ENCODE peak calls at places on chromosome 6, in nine cellular contexts. One of them, this sample, is unnamed.

GRCh38 chr6:169966312-169967181 is 215.1 kb downstream of the ERMARD start:
- DNase-seq in tibial nerve: no peak
- DNase-seq in IMR-90: no peak
- DNase-seq in effector memory CD4-positive, alpha-beta T cell: no peak
- DNase-seq in heart right ventricle: no peak
- DNase-seq in SJSA1: no peak
- DNase-seq in cardiac muscle cell: no peak
- DNase-seq in tibial artery: no peak
- DNase-seq in PC-3: no peak
- DNase-seq in this sample: no peak

GRCh38 chr6:147772724-147773123 is 264.2 kb downstream of the SAMD5 start:
- DNase-seq in tibial nerve: no peak
- DNase-seq in IMR-90: no peak
- DNase-seq in effector memory CD4-positive, alpha-beta T cell: no peak
- DNase-seq in heart right ventricle: no peak
- DNase-seq in SJSA1: no peak
- DNase-seq in cardiac muscle cell: no peak
- DNase-seq in tibial artery: no peak
- DNase-seq in PC-3: no peak
- DNase-seq in this sample: no peak

GRCh38 chr6:159758031-159759001 is 3.5 kb upstream of the ACAT2 start:
- DNase-seq in tibial nerve: no peak
- DNase-seq in IMR-90: peak; percentile 81
- DNase-seq in effector memory CD4-positive, alpha-beta T cell: no peak
- DNase-seq in heart right ventricle: no peak
- DNase-seq in SJSA1: peak; percentile 45
- DNase-seq in cardiac muscle cell: peak; percentile 44
- DNase-seq in tibial artery: no peak
- DNase-seq in PC-3: peak; percentile 54
- DNase-seq in this sample: peak; percentile 26

GRCh38 chr6:15752820-15753219 is 90.0 kb upstream of the DTNBP1 start:
- DNase-seq in tibial nerve: no peak
- DNase-seq in IMR-90: no peak
- DNase-seq in effector memory CD4-positive, alpha-beta T cell: no peak
- DNase-seq in heart right ventricle: no peak
- DNase-seq in SJSA1: no peak
- DNase-seq in cardiac muscle cell: peak; percentile 37
- DNase-seq in tibial artery: no peak
- DNase-seq in PC-3: no peak
- DNase-seq in this sample: no peak

GRCh38 chr6:2990179-2990931 is 9.3 kb upstream of the NQO2 start:
- DNase-seq in tibial nerve: no peak
- DNase-seq in IMR-90: no peak
- DNase-seq in effector memory CD4-positive, alpha-beta T cell: no peak
- DNase-seq in heart right ventricle: no peak
- DNase-seq in SJSA1: peak; percentile 53
- DNase-seq in cardiac muscle cell: peak; percentile 48
- DNase-seq in tibial artery: no peak
- DNase-seq in PC-3: peak; percentile 37
- DNase-seq in this sample: no peak

GRCh38 chr6:154604120-154604519 is 93.6 kb upstream of the CNKSR3 start:
- DNase-seq in tibial nerve: no peak
- DNase-seq in IMR-90: no peak
- DNase-seq in effector memory CD4-positive, alpha-beta T cell: no peak
- DNase-seq in heart right ventricle: no peak
- DNase-seq in SJSA1: no peak
- DNase-seq in cardiac muscle cell: no peak
- DNase-seq in tibial artery: no peak
- DNase-seq in PC-3: no peak
- DNase-seq in this sample: no peak

GRCh38 chr6:7050911-7051779 is 56.6 kb upstream of the RREB1 start:
- DNase-seq in tibial nerve: no peak
- DNase-seq in IMR-90: peak; percentile 82
- DNase-seq in effector memory CD4-positive, alpha-beta T cell: peak; percentile 5
- DNase-seq in heart right ventricle: peak; percentile 62
- DNase-seq in SJSA1: no peak
- DNase-seq in cardiac muscle cell: peak; percentile 75
- DNase-seq in tibial artery: peak; percentile 54
- DNase-seq in PC-3: peak; percentile 96
- DNase-seq in this sample: no peak

GRCh38 chr6:130282234-130282995 is 59.7 kb upstream of the SAMD3 start:
- DNase-seq in tibial nerve: no peak
- DNase-seq in IMR-90: peak; percentile 45
- DNase-seq in effector memory CD4-positive, alpha-beta T cell: peak; percentile 12
- DNase-seq in heart right ventricle: no peak
- DNase-seq in SJSA1: no peak
- DNase-seq in cardiac muscle cell: peak; percentile 44
- DNase-seq in tibial artery: no peak
- DNase-seq in PC-3: peak; percentile 41
- DNase-seq in this sample: peak; percentile 52

GRCh38 chr6:44422534-44422933 is 35.0 kb downstream of the CDC5L start:
- DNase-seq in tibial nerve: no peak
- DNase-seq in IMR-90: no peak
- DNase-seq in effector memory CD4-positive, alpha-beta T cell: no peak
- DNase-seq in heart right ventricle: no peak
- DNase-seq in SJSA1: no peak
- DNase-seq in cardiac muscle cell: no peak
- DNase-seq in tibial artery: no peak
- DNase-seq in PC-3: no peak
- DNase-seq in this sample: no peak

GRCh38 chr6:137705166-137706064 is 161.6 kb upstream of the TNFAIP3 start:
- DNase-seq in tibial nerve: peak; percentile 62
- DNase-seq in IMR-90: peak; percentile 63
- DNase-seq in effector memory CD4-positive, alpha-beta T cell: peak; percentile 60
- DNase-seq in heart right ventricle: peak; percentile 59
- DNase-seq in SJSA1: peak; percentile 60
- DNase-seq in cardiac muscle cell: peak; percentile 78
- DNase-seq in tibial artery: peak; percentile 54
- DNase-seq in PC-3: peak; percentile 72
- DNase-seq in this sample: peak; percentile 85

GRCh38 chr6:121520337-121521163 is 85.1 kb downstream of the GJA1 start:
- DNase-seq in tibial nerve: no peak
- DNase-seq in IMR-90: peak; percentile 89
- DNase-seq in effector memory CD4-positive, alpha-beta T cell: no peak
- DNase-seq in heart right ventricle: no peak
- DNase-seq in SJSA1: peak; percentile 99
- DNase-seq in cardiac muscle cell: peak; percentile 47
- DNase-seq in tibial artery: no peak
- DNase-seq in PC-3: peak; percentile 11
- DNase-seq in this sample: no peak

GRCh38 chr6:160394654-160395035 is 46.5 kb downstream of the SLC22A3 start:
- DNase-seq in tibial nerve: no peak
- DNase-seq in IMR-90: no peak
- DNase-seq in effector memory CD4-positive, alpha-beta T cell: no peak
- DNase-seq in heart right ventricle: no peak
- DNase-seq in SJSA1: no peak
- DNase-seq in cardiac muscle cell: no peak
- DNase-seq in tibial artery: no peak
- DNase-seq in PC-3: no peak
- DNase-seq in this sample: no peak

GRCh38 chr6:108665495-108666196 is 104.9 kb downstream of the FOXO3 start:
- DNase-seq in tibial nerve: no peak
- DNase-seq in IMR-90: no peak
- DNase-seq in effector memory CD4-positive, alpha-beta T cell: no peak
- DNase-seq in heart right ventricle: no peak
- DNase-seq in SJSA1: no peak
- DNase-seq in cardiac muscle cell: no peak
- DNase-seq in tibial artery: no peak
- DNase-seq in PC-3: peak; percentile 18
- DNase-seq in this sample: no peak

GRCh38 chr6:121971886-121972285 is 427.6 kb upstream of the HSF2 start:
- DNase-seq in tibial nerve: no peak
- DNase-seq in IMR-90: peak; percentile 46
- DNase-seq in effector memory CD4-positive, alpha-beta T cell: no peak
- DNase-seq in heart right ventricle: no peak
- DNase-seq in SJSA1: peak; percentile 49
- DNase-seq in cardiac muscle cell: peak; percentile 31
- DNase-seq in tibial artery: no peak
- DNase-seq in PC-3: no peak
- DNase-seq in this sample: no peak

GRCh38 chr6:151633517-151634335 is 139.9 kb downstream of the CCDC170 start:
- DNase-seq in tibial nerve: no peak
- DNase-seq in IMR-90: no peak
- DNase-seq in effector memory CD4-positive, alpha-beta T cell: no peak
- DNase-seq in heart right ventricle: no peak
- DNase-seq in SJSA1: no peak
- DNase-seq in cardiac muscle cell: no peak
- DNase-seq in tibial artery: no peak
- DNase-seq in PC-3: no peak
- DNase-seq in this sample: no peak
- H3K9me3 ChIP-seq in tibial nerve: no peaks in the 10 kb centered on the region
- H3K9me3 ChIP-seq in IMR-90: peaks cover 2% of the 10 kb centered on the region
- H3K9me3 ChIP-seq in effector memory CD4-positive, alpha-beta T cell: no peaks in the 10 kb centered on the region
- H3K9me3 ChIP-seq in heart right ventricle: no peaks in the 10 kb centered on the region
- H3K9me3 ChIP-seq in SJSA1: no peaks in the 10 kb centered on the region
- H3K9me3 ChIP-seq in cardiac muscle cell: no peaks in the 10 kb centered on the region
- H3K9me3 ChIP-seq in tibial artery: no peaks in the 10 kb centered on the region
- H3K9me3 ChIP-seq in PC-3: no peaks in the 10 kb centered on the region
- H3K9me3 ChIP-seq in this sample: peaks cover 4% of the 10 kb centered on the region

DNA sequence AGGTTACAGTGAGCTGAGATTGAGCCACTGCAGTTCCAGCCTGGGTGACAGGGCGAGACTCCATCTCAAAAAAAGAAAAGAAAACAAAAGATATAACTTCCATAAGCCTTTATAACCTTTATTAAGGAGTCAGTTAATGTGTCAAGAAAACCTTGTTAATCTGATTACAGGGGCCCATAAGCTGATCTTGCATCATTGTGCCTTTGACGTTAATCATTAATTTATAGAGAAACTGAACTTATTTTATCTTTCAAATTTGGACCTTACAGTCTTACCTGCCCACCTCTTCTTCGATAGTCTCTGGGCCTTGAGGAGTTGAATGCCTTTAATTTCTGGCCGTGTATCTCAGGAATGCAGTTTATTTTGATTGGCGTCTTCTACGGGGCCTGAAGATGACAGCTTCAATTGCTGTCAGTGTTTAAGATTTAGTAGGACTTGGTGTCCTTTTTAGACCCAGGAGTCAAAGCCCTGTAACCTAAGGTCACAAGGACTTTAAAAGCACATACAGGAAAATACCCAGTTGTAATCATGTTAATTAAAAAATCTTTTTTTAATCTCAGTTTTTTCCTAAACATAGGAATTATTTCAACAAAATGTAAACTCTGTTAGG is 5.8 kb downstream of the ACOT13 start:
- DNase-seq in tibial nerve: no peak
- DNase-seq in IMR-90: no peak
- DNase-seq in effector memory CD4-positive, alpha-beta T cell: no peak
- DNase-seq in heart right ventricle: no peak
- DNase-seq in SJSA1: no peak
- DNase-seq in cardiac muscle cell: no peak
- DNase-seq in tibial artery: no peak
- DNase-seq in PC-3: no peak
- DNase-seq in this sample: no peak
- H3K9me3 ChIP-seq in tibial nerve: no peaks in the 10 kb centered on the region
- H3K9me3 ChIP-seq in IMR-90: peaks cover 9% of the 10 kb centered on the region
- H3K9me3 ChIP-seq in effector memory CD4-positive, alpha-beta T cell: no peaks in the 10 kb centered on the region
- H3K9me3 ChIP-seq in heart right ventricle: peaks cover 22% of the 10 kb centered on the region
- H3K9me3 ChIP-seq in SJSA1: no peaks in the 10 kb centered on the region
- H3K9me3 ChIP-seq in cardiac muscle cell: no peaks in the 10 kb centered on the region
- H3K9me3 ChIP-seq in tibial artery: no peaks in the 10 kb centered on the region
- H3K9me3 ChIP-seq in PC-3: peaks cover 23% of the 10 kb centered on the region
- H3K9me3 ChIP-seq in this sample: no peaks in the 10 kb centered on the region

GRCh38 chr6:23980965-23981364 is 145.1 kb upstream of the NRSN1 start:
- DNase-seq in tibial nerve: no peak
- DNase-seq in IMR-90: no peak
- DNase-seq in effector memory CD4-positive, alpha-beta T cell: no peak
- DNase-seq in heart right ventricle: no peak
- DNase-seq in SJSA1: no peak
- DNase-seq in cardiac muscle cell: no peak
- DNase-seq in tibial artery: no peak
- DNase-seq in PC-3: peak; percentile 35
- DNase-seq in this sample: no peak

GRCh38 chr6:23983691-23984090 is 142.3 kb upstream of the NRSN1 start:
- DNase-seq in tibial nerve: no peak
- DNase-seq in IMR-90: no peak
- DNase-seq in effector memory CD4-positive, alpha-beta T cell: no peak
- DNase-seq in heart right ventricle: no peak
- DNase-seq in SJSA1: no peak
- DNase-seq in cardiac muscle cell: no peak
- DNase-seq in tibial artery: no peak
- DNase-seq in PC-3: no peak
- DNase-seq in this sample: no peak

GRCh38 chr6:23985015-23985414 is 141.0 kb upstream of the NRSN1 start:
- DNase-seq in tibial nerve: no peak
- DNase-seq in IMR-90: no peak
- DNase-seq in effector memory CD4-positive, alpha-beta T cell: no peak
- DNase-seq in heart right ventricle: no peak
- DNase-seq in SJSA1: no peak
- DNase-seq in cardiac muscle cell: no peak
- DNase-seq in tibial artery: no peak
- DNase-seq in PC-3: no peak
- DNase-seq in this sample: no peak

GRCh38 chr6:23981923-23982322 is 144.1 kb upstream of the NRSN1 start:
- DNase-seq in tibial nerve: no peak
- DNase-seq in IMR-90: no peak
- DNase-seq in effector memory CD4-positive, alpha-beta T cell: no peak
- DNase-seq in heart right ventricle: no peak
- DNase-seq in SJSA1: no peak
- DNase-seq in cardiac muscle cell: no peak
- DNase-seq in tibial artery: no peak
- DNase-seq in PC-3: no peak
- DNase-seq in this sample: no peak
- H3K9me3 ChIP-seq in tibial nerve: no peaks in the 10 kb centered on the region
- H3K9me3 ChIP-seq in IMR-90: peaks cover 11% of the 10 kb centered on the region
- H3K9me3 ChIP-seq in effector memory CD4-positive, alpha-beta T cell: no peaks in the 10 kb centered on the region
- H3K9me3 ChIP-seq in heart right ventricle: no peaks in the 10 kb centered on the region
- H3K9me3 ChIP-seq in SJSA1: peaks cover 7% of the 10 kb centered on the region
- H3K9me3 ChIP-seq in cardiac muscle cell: no peaks in the 10 kb centered on the region
- H3K9me3 ChIP-seq in tibial artery: no peaks in the 10 kb centered on the region
- H3K9me3 ChIP-seq in PC-3: no peaks in the 10 kb centered on the region
- H3K9me3 ChIP-seq in this sample: no peaks in the 10 kb centered on the region

DNA sequence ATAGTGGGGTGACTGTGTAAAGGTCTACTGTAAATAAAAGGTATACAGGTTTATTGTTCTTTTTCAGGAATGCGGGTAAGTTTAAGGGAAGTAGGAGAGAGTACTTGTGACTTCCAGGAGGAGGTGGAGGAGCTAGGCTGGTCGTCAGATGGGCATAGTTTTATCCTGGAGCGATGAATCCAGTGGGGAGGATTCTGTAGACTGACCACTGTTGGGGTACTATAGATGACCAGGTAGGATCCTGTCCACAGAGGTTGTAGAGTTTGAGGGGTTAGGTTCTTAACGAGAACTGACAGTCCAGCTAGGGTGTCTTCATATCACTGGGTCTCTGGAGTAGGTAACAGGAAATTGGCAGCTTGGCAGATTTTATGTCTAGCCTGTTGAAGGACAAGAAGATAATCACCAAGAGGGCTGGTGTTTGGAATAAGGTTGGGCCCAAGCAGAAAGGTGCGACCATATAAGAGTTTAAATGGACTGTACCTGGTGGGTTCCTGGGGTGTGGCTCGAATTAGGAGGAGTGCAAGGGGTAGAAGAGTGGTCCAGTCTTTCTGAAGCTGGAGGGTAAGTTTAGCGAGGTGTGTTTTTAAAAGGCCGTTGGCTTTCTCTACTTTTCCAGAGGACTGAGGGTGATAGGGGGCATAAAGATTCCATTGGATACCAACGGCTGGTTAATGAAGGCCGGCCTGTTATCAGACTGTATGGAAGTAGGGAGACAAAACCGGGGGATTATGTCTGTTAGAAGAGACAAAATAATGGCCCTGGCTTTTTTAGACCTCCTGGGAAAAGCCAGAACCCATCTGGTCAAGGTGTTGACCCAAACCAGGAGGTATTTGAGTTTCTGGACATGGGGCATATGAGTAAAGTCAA is 751.3 kb upstream of the ADGRB3 start:
- DNase-seq in tibial nerve: no peak
- DNase-seq in IMR-90: no peak
- DNase-seq in effector memory CD4-positive, alpha-beta T cell: no peak
- DNase-seq in heart right ventricle: no peak
- DNase-seq in SJSA1: no peak
- DNase-seq in cardiac muscle cell: no peak
- DNase-seq in tibial artery: no peak
- DNase-seq in PC-3: no peak
- DNase-seq in this sample: no peak
- H3K9me3 ChIP-seq in tibial nerve: no peaks in the 10 kb centered on the region
- H3K9me3 ChIP-seq in IMR-90: peaks cover 13% of the 10 kb centered on the region
- H3K9me3 ChIP-seq in effector memory CD4-positive, alpha-beta T cell: peaks cover 5% of the 10 kb centered on the region
- H3K9me3 ChIP-seq in heart right ventricle: no peaks in the 10 kb centered on the region
- H3K9me3 ChIP-seq in SJSA1: no peaks in the 10 kb centered on the region
- H3K9me3 ChIP-seq in cardiac muscle cell: no peaks in the 10 kb centered on the region
- H3K9me3 ChIP-seq in tibial artery: no peaks in the 10 kb centered on the region
- H3K9me3 ChIP-seq in PC-3: no peaks in the 10 kb centered on the region
- H3K9me3 ChIP-seq in this sample: no peaks in the 10 kb centered on the region